ENCODE peak calls at places on chromosomes 1 and 21, in four cellular contexts. One of them, this sample, is unnamed.

GRCh38 chr1:115325876-115326275 is 12.2 kb downstream of the NGF start:
- DNase-seq in stimulated activated CD8-positive, alpha-beta memory T cell treated with anti-CD3 and anti-CD28 coated beads, Interleukin-2, amount 100 ng/mL, for 1 hour: no peak
- DNase-seq in islet precursor cell: no peak
- DNase-seq in fibroblast of the conjunctiva: no peak
- DNase-seq in this sample: no peak

GRCh38 chr1:65422241-65423203 is 2.1 kb downstream of the LEPR start:
- DNase-seq in stimulated activated CD8-positive, alpha-beta memory T cell treated with anti-CD3 and anti-CD28 coated beads, Interleukin-2, amount 100 ng/mL, for 1 hour: no peak
- DNase-seq in islet precursor cell: no peak
- DNase-seq in fibroblast of the conjunctiva: no peak
- DNase-seq in this sample: no peak

GRCh38 chr1:86955678-86956077 is 41.2 kb downstream of the HS2ST1 start:
- DNase-seq in stimulated activated CD8-positive, alpha-beta memory T cell treated with anti-CD3 and anti-CD28 coated beads, Interleukin-2, amount 100 ng/mL, for 1 hour: no peak
- DNase-seq in islet precursor cell: no peak
- DNase-seq in fibroblast of the conjunctiva: no peak
- DNase-seq in this sample: no peak

GRCh38 chr1:77175230-77175844 is 43.9 kb downstream of the PIGK start:
- DNase-seq in stimulated activated CD8-positive, alpha-beta memory T cell treated with anti-CD3 and anti-CD28 coated beads, Interleukin-2, amount 100 ng/mL, for 1 hour: no peak
- DNase-seq in islet precursor cell: no peak
- DNase-seq in fibroblast of the conjunctiva: no peak
- DNase-seq in this sample: peak

GRCh38 chr1:192705510-192705909 is 69.6 kb downstream of the RGS13 start:
- DNase-seq in stimulated activated CD8-positive, alpha-beta memory T cell treated with anti-CD3 and anti-CD28 coated beads, Interleukin-2, amount 100 ng/mL, for 1 hour: no peak
- DNase-seq in islet precursor cell: no peak
- DNase-seq in fibroblast of the conjunctiva: no peak
- DNase-seq in this sample: no peak

GRCh38 chr1:20188455-20188817 is 2.1 kb upstream of the PLA2G2C start:
- DNase-seq in stimulated activated CD8-positive, alpha-beta memory T cell treated with anti-CD3 and anti-CD28 coated beads, Interleukin-2, amount 100 ng/mL, for 1 hour: no peak
- DNase-seq in islet precursor cell: no peak
- DNase-seq in fibroblast of the conjunctiva: no peak
- DNase-seq in this sample: no peak

GRCh38 chr21:41887682-41888081 is 8.5 kb upstream of the PRDM15 start:
- DNase-seq in stimulated activated CD8-positive, alpha-beta memory T cell treated with anti-CD3 and anti-CD28 coated beads, Interleukin-2, amount 100 ng/mL, for 1 hour: no peak
- DNase-seq in islet precursor cell: no peak
- DNase-seq in fibroblast of the conjunctiva: no peak
- DNase-seq in this sample: no peak

GRCh38 chr1:1137256-1138045 is 21.6 kb upstream of the C1orf159 start:
- DNase-seq in stimulated activated CD8-positive, alpha-beta memory T cell treated with anti-CD3 and anti-CD28 coated beads, Interleukin-2, amount 100 ng/mL, for 1 hour: peak
- DNase-seq in islet precursor cell: no peak
- DNase-seq in fibroblast of the conjunctiva: no peak
- DNase-seq in this sample: no peak

GRCh38 chr21:39263372-39263771 is 50.1 kb downstream of the BRWD1 start:
- DNase-seq in stimulated activated CD8-positive, alpha-beta memory T cell treated with anti-CD3 and anti-CD28 coated beads, Interleukin-2, amount 100 ng/mL, for 1 hour: no peak
- DNase-seq in islet precursor cell: no peak
- DNase-seq in fibroblast of the conjunctiva: peak
- DNase-seq in this sample: no peak

GRCh38 chr1:58734630-58735029 is 34.8 kb upstream of the MYSM1 start:
- DNase-seq in stimulated activated CD8-positive, alpha-beta memory T cell treated with anti-CD3 and anti-CD28 coated beads, Interleukin-2, amount 100 ng/mL, for 1 hour: no peak
- DNase-seq in islet precursor cell: no peak
- DNase-seq in fibroblast of the conjunctiva: no peak
- DNase-seq in this sample: no peak

GRCh38 chr1:169137357-169137756 is 30.9 kb downstream of the ATP1B1 start:
- DNase-seq in stimulated activated CD8-positive, alpha-beta memory T cell treated with anti-CD3 and anti-CD28 coated beads, Interleukin-2, amount 100 ng/mL, for 1 hour: no peak
- DNase-seq in islet precursor cell: no peak
- DNase-seq in fibroblast of the conjunctiva: no peak
- DNase-seq in this sample: no peak

GRCh38 chr21:15009964-15010363 is 54.8 kb downstream of the NRIP1 start:
- DNase-seq in stimulated activated CD8-positive, alpha-beta memory T cell treated with anti-CD3 and anti-CD28 coated beads, Interleukin-2, amount 100 ng/mL, for 1 hour: no peak
- DNase-seq in islet precursor cell: no peak
- DNase-seq in fibroblast of the conjunctiva: no peak
- DNase-seq in this sample: no peak

GRCh38 chr1:177010246-177010825 is 154.2 kb downstream of the ASTN1 start:
- DNase-seq in stimulated activated CD8-positive, alpha-beta memory T cell treated with anti-CD3 and anti-CD28 coated beads, Interleukin-2, amount 100 ng/mL, for 1 hour: no peak
- DNase-seq in islet precursor cell: no peak
- DNase-seq in fibroblast of the conjunctiva: no peak
- DNase-seq in this sample: no peak

GRCh38 chr1:93296555-93297154 is 49.1 kb upstream of the DR1 start:
- DNase-seq in stimulated activated CD8-positive, alpha-beta memory T cell treated with anti-CD3 and anti-CD28 coated beads, Interleukin-2, amount 100 ng/mL, for 1 hour: no peak
- DNase-seq in islet precursor cell: no peak
- DNase-seq in fibroblast of the conjunctiva: no peak
- DNase-seq in this sample: no peak

GRCh38 chr1:39650431-39650830 is 11.0 kb upstream of the HEYL start:
- DNase-seq in stimulated activated CD8-positive, alpha-beta memory T cell treated with anti-CD3 and anti-CD28 coated beads, Interleukin-2, amount 100 ng/mL, for 1 hour: no peak
- DNase-seq in islet precursor cell: no peak
- DNase-seq in fibroblast of the conjunctiva: no peak
- DNase-seq in this sample: no peak

GRCh38 chr1:227356582-227357228 is 38.4 kb upstream of the CDC42BPA start:
- DNase-seq in stimulated activated CD8-positive, alpha-beta memory T cell treated with anti-CD3 and anti-CD28 coated beads, Interleukin-2, amount 100 ng/mL, for 1 hour: no peak
- DNase-seq in islet precursor cell: peak
- DNase-seq in fibroblast of the conjunctiva: no peak
- DNase-seq in this sample: no peak

GRCh38 chr1:173095632-173096031 is 44.9 kb upstream of the TNFSF18 start:
- DNase-seq in stimulated activated CD8-positive, alpha-beta memory T cell treated with anti-CD3 and anti-CD28 coated beads, Interleukin-2, amount 100 ng/mL, for 1 hour: no peak
- DNase-seq in islet precursor cell: no peak
- DNase-seq in fibroblast of the conjunctiva: peak
- DNase-seq in this sample: peak

GRCh38 chr1:239920214-239920613 is 171.5 kb upstream of the FMN2 start:
- DNase-seq in stimulated activated CD8-positive, alpha-beta memory T cell treated with anti-CD3 and anti-CD28 coated beads, Interleukin-2, amount 100 ng/mL, for 1 hour: no peak
- DNase-seq in islet precursor cell: no peak
- DNase-seq in fibroblast of the conjunctiva: no peak
- DNase-seq in this sample: no peak

GRCh38 chr21:45854702-45855247 is 126.8 kb upstream of the COL6A1 start:
- DNase-seq in stimulated activated CD8-positive, alpha-beta memory T cell treated with anti-CD3 and anti-CD28 coated beads, Interleukin-2, amount 100 ng/mL, for 1 hour: no peak
- DNase-seq in islet precursor cell: peak
- DNase-seq in fibroblast of the conjunctiva: no peak
- DNase-seq in this sample: no peak

GRCh38 chr1:204262506-204263239 is 48.9 kb upstream of the GOLT1A start:
- DNase-seq in stimulated activated CD8-positive, alpha-beta memory T cell treated with anti-CD3 and anti-CD28 coated beads, Interleukin-2, amount 100 ng/mL, for 1 hour: no peak
- DNase-seq in islet precursor cell: no peak
- DNase-seq in fibroblast of the conjunctiva: no peak
- DNase-seq in this sample: no peak

GRCh38 chr1:7298749-7299151 is 472.3 kb upstream of the VAMP3 start:
- DNase-seq in stimulated activated CD8-positive, alpha-beta memory T cell treated with anti-CD3 and anti-CD28 coated beads, Interleukin-2, amount 100 ng/mL, for 1 hour: no peak
- DNase-seq in islet precursor cell: peak
- DNase-seq in fibroblast of the conjunctiva: peak
- DNase-seq in this sample: no peak

GRCh38 chr1:5507340-5507739 is 484.9 kb downstream of the NPHP4 start:
- DNase-seq in stimulated activated CD8-positive, alpha-beta memory T cell treated with anti-CD3 and anti-CD28 coated beads, Interleukin-2, amount 100 ng/mL, for 1 hour: no peak
- DNase-seq in islet precursor cell: no peak
- DNase-seq in fibroblast of the conjunctiva: no peak
- DNase-seq in this sample: no peak

GRCh38 chr21:36183144-36183795 is 26.6 kb downstream of the DOP1B start:
- DNase-seq in stimulated activated CD8-positive, alpha-beta memory T cell treated with anti-CD3 and anti-CD28 coated beads, Interleukin-2, amount 100 ng/mL, for 1 hour: no peak
- DNase-seq in islet precursor cell: no peak
- DNase-seq in fibroblast of the conjunctiva: no peak
- DNase-seq in this sample: no peak

GRCh38 chr1:164261691-164262240 is 297.2 kb upstream of the PBX1 start:
- DNase-seq in stimulated activated CD8-positive, alpha-beta memory T cell treated with anti-CD3 and anti-CD28 coated beads, Interleukin-2, amount 100 ng/mL, for 1 hour: no peak
- DNase-seq in islet precursor cell: no peak
- DNase-seq in fibroblast of the conjunctiva: no peak
- DNase-seq in this sample: no peak

GRCh38 chr1:59703226-59703917 is 111.4 kb upstream of the HOOK1 start:
- DNase-seq in stimulated activated CD8-positive, alpha-beta memory T cell treated with anti-CD3 and anti-CD28 coated beads, Interleukin-2, amount 100 ng/mL, for 1 hour: no peak
- DNase-seq in islet precursor cell: no peak
- DNase-seq in fibroblast of the conjunctiva: peak
- DNase-seq in this sample: peak

GRCh38 chr21:31173881-31174555 is 135.7 kb upstream of the KRTAP19-8 start:
- DNase-seq in stimulated activated CD8-positive, alpha-beta memory T cell treated with anti-CD3 and anti-CD28 coated beads, Interleukin-2, amount 100 ng/mL, for 1 hour: no peak
- DNase-seq in islet precursor cell: peak
- DNase-seq in fibroblast of the conjunctiva: no peak
- DNase-seq in this sample: no peak

GRCh38 chr21:33993286-33994231 is 78.0 kb upstream of the ATP5PO start:
- DNase-seq in stimulated activated CD8-positive, alpha-beta memory T cell treated with anti-CD3 and anti-CD28 coated beads, Interleukin-2, amount 100 ng/mL, for 1 hour: no peak
- DNase-seq in islet precursor cell: no peak
- DNase-seq in fibroblast of the conjunctiva: no peak
- DNase-seq in this sample: no peak

GRCh38 chr1:106817626-106818025 is 238.8 kb upstream of the PRMT6 start:
- DNase-seq in stimulated activated CD8-positive, alpha-beta memory T cell treated with anti-CD3 and anti-CD28 coated beads, Interleukin-2, amount 100 ng/mL, for 1 hour: no peak
- DNase-seq in islet precursor cell: no peak
- DNase-seq in fibroblast of the conjunctiva: no peak
- DNase-seq in this sample: no peak

GRCh38 chr1:221987860-221988520 is 246.1 kb upstream of the DUSP10 start:
- DNase-seq in stimulated activated CD8-positive, alpha-beta memory T cell treated with anti-CD3 and anti-CD28 coated beads, Interleukin-2, amount 100 ng/mL, for 1 hour: no peak
- DNase-seq in islet precursor cell: no peak
- DNase-seq in fibroblast of the conjunctiva: peak
- DNase-seq in this sample: peak

GRCh38 chr1:53182111-53182593 is 14.5 kb upstream of the CPT2 start:
- DNase-seq in stimulated activated CD8-positive, alpha-beta memory T cell treated with anti-CD3 and anti-CD28 coated beads, Interleukin-2, amount 100 ng/mL, for 1 hour: peak
- DNase-seq in islet precursor cell: peak
- DNase-seq in fibroblast of the conjunctiva: peak
- DNase-seq in this sample: no peak

GRCh38 chr1:206685256-206685748 is 597 bp downstream of the MAPKAPK2 start:
- DNase-seq in stimulated activated CD8-positive, alpha-beta memory T cell treated with anti-CD3 and anti-CD28 coated beads, Interleukin-2, amount 100 ng/mL, for 1 hour: no peak
- DNase-seq in islet precursor cell: no peak
- DNase-seq in fibroblast of the conjunctiva: no peak
- DNase-seq in this sample: no peak

GRCh38 chr1:221741364-221741970 is 422 bp downstream of the DUSP10 start:
- DNase-seq in stimulated activated CD8-positive, alpha-beta memory T cell treated with anti-CD3 and anti-CD28 coated beads, Interleukin-2, amount 100 ng/mL, for 1 hour: no peak
- DNase-seq in islet precursor cell: peak
- DNase-seq in fibroblast of the conjunctiva: no peak
- DNase-seq in this sample: peak

GRCh38 chr1:214261206-214262123 is 19.5 kb upstream of the SMYD2 start:
- DNase-seq in stimulated activated CD8-positive, alpha-beta memory T cell treated with anti-CD3 and anti-CD28 coated beads, Interleukin-2, amount 100 ng/mL, for 1 hour: peak
- DNase-seq in islet precursor cell: peak
- DNase-seq in fibroblast of the conjunctiva: peak
- DNase-seq in this sample: no peak

GRCh38 chr1:33724348-33724747 is 139.5 kb upstream of the HMGB4 start:
- DNase-seq in stimulated activated CD8-positive, alpha-beta memory T cell treated with anti-CD3 and anti-CD28 coated beads, Interleukin-2, amount 100 ng/mL, for 1 hour: no peak
- DNase-seq in islet precursor cell: peak
- DNase-seq in fibroblast of the conjunctiva: no peak
- DNase-seq in this sample: no peak

GRCh38 chr1:60573121-60573520 is 499.6 kb upstream of the C1orf87 start:
- DNase-seq in stimulated activated CD8-positive, alpha-beta memory T cell treated with anti-CD3 and anti-CD28 coated beads, Interleukin-2, amount 100 ng/mL, for 1 hour: no peak
- DNase-seq in islet precursor cell: no peak
- DNase-seq in fibroblast of the conjunctiva: peak
- DNase-seq in this sample: no peak

GRCh38 chr1:22241250-22241649 is 98.4 kb upstream of the WNT4 start:
- DNase-seq in stimulated activated CD8-positive, alpha-beta memory T cell treated with anti-CD3 and anti-CD28 coated beads, Interleukin-2, amount 100 ng/mL, for 1 hour: no peak
- DNase-seq in islet precursor cell: no peak
- DNase-seq in fibroblast of the conjunctiva: no peak
- DNase-seq in this sample: no peak

GRCh38 chr21:37531402-37532042 is 164.9 kb downstream of the DYRK1A start:
- DNase-seq in stimulated activated CD8-positive, alpha-beta memory T cell treated with anti-CD3 and anti-CD28 coated beads, Interleukin-2, amount 100 ng/mL, for 1 hour: no peak
- DNase-seq in islet precursor cell: peak
- DNase-seq in fibroblast of the conjunctiva: no peak
- DNase-seq in this sample: no peak

GRCh38 chr1:14811573-14811972 is 213.1 kb downstream of the KAZN start:
- DNase-seq in stimulated activated CD8-positive, alpha-beta memory T cell treated with anti-CD3 and anti-CD28 coated beads, Interleukin-2, amount 100 ng/mL, for 1 hour: no peak
- DNase-seq in islet precursor cell: no peak
- DNase-seq in fibroblast of the conjunctiva: no peak
- DNase-seq in this sample: no peak